ENCODE peak calls at places on chromosome X, in five cellular contexts. F is adrenal gland, D is right lobe of liver, N is tibial artery, Q is IMR-90. K is an unnamed sample.

GRCh38 chrX:18410038-18410437 is 15.4 kb upstream of the CDKL5 start:
- DNase-seq in Q (peak), D (no peak), N (no peak), F (peak), K (peak)

GRCh38 chrX:110965409-110965808 is 130.6 kb upstream of the PAK3 start:
- DNase-seq in N (no peak), Q (no peak), F (no peak), D (no peak), K (peak)

GRCh38 chrX:2172359-2172758 is 328.4 kb downstream of the DHRSX start:
- DNase-seq in D (no peak), N (no peak), Q (no peak), F (no peak), K (no peak)

GRCh38 chrX:103722505-103722904 is 11.8 kb downstream of the TMEM31 start:
- DNase-seq in F (no peak), Q (peak), D (no peak), N (no peak), K (peak)

GRCh38 chrX:3939967-3940610 is 226.6 kb upstream of the PRKX start:
- DNase-seq in F (no peak), N (no peak), D (peak), Q (peak), K (peak)

GRCh38 chrX:77070108-77070918 is 376.9 kb upstream of the FGF16 start:
- DNase-seq in D (no peak), Q (no peak), N (no peak), F (no peak), K (no peak)

GRCh38 chrX:133297284-133297683 is 79.1 kb upstream of the TFDP3 start:
- DNase-seq in D (no peak), F (no peak), Q (peak), N (no peak), K (peak)

GRCh38 chrX:11446331-11446730 is 153.1 kb downstream of the AMELX start:
- DNase-seq in Q (peak), F (no peak), N (no peak), D (no peak), K (peak)

GRCh38 chrX:131861088-131861787 is 161.9 kb upstream of the STK26 start:
- DNase-seq in D (no peak), N (no peak), Q (no peak), F (no peak), K (no peak)

GRCh38 chrX:47166126-47166525 is 21.1 kb downstream of the RBM10 start:
- DNase-seq in D (no peak), F (peak), Q (peak), N (no peak), K (peak)

GRCh38 chrX:149628280-149628679 is 3.3 kb downstream of the TMEM185A start:
- DNase-seq in Q (no peak), D (no peak), F (no peak), N (no peak), K (no peak)

GRCh38 chrX:149631293-149632165 is at the start of gene TMEM185A:
- DNase-seq in Q (peak), D (peak), N (peak), F (peak), K (peak)

GRCh38 chrX:149628768-149629167 is 2.8 kb downstream of the TMEM185A start:
- DNase-seq in F (no peak), N (no peak), Q (no peak), D (no peak), K (no peak)

GRCh38 chrX:149630681-149631292 is 805 bp downstream of the TMEM185A start:
- DNase-seq in N (no peak), D (no peak), Q (peak), F (peak), K (peak)

GRCh38 chrX:149629730-149630387 is 1.7 kb downstream of the TMEM185A start:
- DNase-seq in Q (no peak), N (no peak), D (no peak), F (no peak), K (no peak)
- H3K4me3 ChIP-seq in Q (no peak), N (peak), D (peak), F (no peak), K (no peak)

GRCh38 chrX:41716217-41716616 is 7.8 kb upstream of the GPR82 start:
- DNase-seq in F (no peak), Q (no peak), D (no peak), N (no peak), K (no peak)
- TF ChIP-seq CTCF in F (no peak), Q (no peak), D (no peak), N (no peak), K (no peak)

DNA sequence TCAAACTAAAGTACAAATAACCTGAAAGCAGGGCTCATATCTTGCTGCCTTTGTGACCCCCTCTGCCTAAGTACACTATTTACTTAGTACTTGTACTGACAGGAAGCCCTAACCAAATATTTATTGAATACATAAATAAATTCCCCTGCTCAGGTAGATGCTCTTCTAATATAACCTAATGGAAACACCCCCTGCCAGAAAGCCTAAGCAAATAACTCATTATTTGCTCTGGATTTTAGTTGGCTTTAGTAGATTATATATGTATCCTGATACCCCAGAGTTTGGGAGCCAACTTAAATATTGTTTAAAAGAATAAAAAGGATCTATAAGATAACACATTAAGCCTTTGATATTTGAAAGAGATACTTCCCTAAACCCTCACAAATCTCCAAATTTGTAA is 318.2 kb downstream of the PPP1R2C start:
- DNase-seq in N (no peak), D (no peak), F (no peak), Q (no peak), K (no peak)
- H3K4me3 ChIP-seq in N (no peak), D (no peak), F (no peak), Q (no peak), K (no peak)

GRCh38 chrX:109732780-109733657 is at the start of gene ACSL4:
- DNase-seq in N (peak), F (peak), Q (peak), D (peak), K (peak)
- TF ChIP-seq CTCF in N (no peak), F (no peak), Q (no peak), D (no peak), K (no peak)